ENCODE peak calls at places on chromosome X, in seven cellular contexts. N, K, J, V, X, Z and T are unnamed samples. For H3K4me1, the result is how much of the 10 kb centered on the place peaks cover.

GRCh38 chrX:10608099-10608498 is 12.3 kb downstream of the MID1 start:
- DNase-seq in X (no peak), N (peak), J (no peak), Z (peak), K (no peak), V (no peak), T (no peak)

GRCh38 chrX:23369037-23369436 is 34.4 kb downstream of the PTCHD1 start:
- DNase-seq in N (no peak), V (no peak), X (no peak), J (no peak), K (no peak), Z (no peak), T (no peak)

GRCh38 chrX:148501121-148502066 is 977 bp downstream of the AFF2 start:
- DNase-seq in V (peak), N (no peak), X (no peak), Z (no peak), K (peak), J (peak), T (peak)

GRCh38 chrX:135481696-135482179 is 38.7 kb upstream of the INTS6L start:
- DNase-seq in K (no peak), J (no peak), V (no peak), N (no peak), X (no peak), Z (no peak), T (no peak)

GRCh38 chrX:15151267-15152196 is 118.4 kb downstream of the ASB9 start:
- DNase-seq in J (no peak), Z (peak), N (no peak), X (no peak), K (no peak), V (peak), T (no peak)

GRCh38 chrX:3514996-3515395 is 168.5 kb upstream of the MXRA5 start:
- DNase-seq in X (no peak), N (no peak), Z (peak), K (no peak), V (no peak), J (no peak), T (no peak)

GRCh38 chrX:150049647-150050046 is 111.4 kb upstream of the EOLA2 start:
- DNase-seq in N (no peak), Z (no peak), V (no peak), J (no peak), K (no peak), X (no peak), T (no peak)

GRCh38 chrX:53435997-53436396 is 1.8 kb upstream of the HSD17B10 start:
- DNase-seq in J (peak), V (peak), Z (peak), X (peak), N (peak), K (no peak), T (peak)

GRCh38 chrX:98452456-98452855 is 1568.7 kb downstream of the RPA4 start:
- DNase-seq in V (no peak), K (no peak), N (no peak), Z (no peak), X (no peak), J (no peak), T (no peak)

GRCh38 chrX:150258176-150258425 is 105.0 kb upstream of the MAMLD1 start:
- DNase-seq in X (no peak), V (no peak), Z (no peak), J (no peak), N (no peak), K (no peak), T (no peak)

GRCh38 chrX:45329217-45329616 is 128.5 kb upstream of the DIPK2B start:
- DNase-seq in V (no peak), N (no peak), Z (no peak), K (no peak), J (no peak), X (no peak), T (no peak)

GRCh38 chrX:9825129-9825865 is 39.1 kb downstream of the SHROOM2 start:
- DNase-seq in X (no peak), Z (no peak), V (no peak), N (no peak), J (no peak), K (no peak), T (no peak)

GRCh38 chrX:11124094-11124493 is 13.0 kb downstream of the HCCS start:
- DNase-seq in K (no peak), Z (no peak), J (no peak), X (no peak), N (no peak), V (no peak), T (no peak)

GRCh38 chrX:41825796-41826195 is 97.6 kb downstream of the CASK start:
- DNase-seq in N (no peak), J (no peak), V (no peak), K (no peak), X (no peak), Z (no peak), T (no peak)

GRCh38 chrX:17412692-17413091 is 37.7 kb downstream of the NHS start:
- DNase-seq in X (no peak), N (no peak), Z (peak), K (no peak), J (no peak), V (no peak), T (no peak)

GRCh38 chrX:22126311-22126710 is 94.2 kb downstream of the PHEX start:
- DNase-seq in N (no peak), Z (peak), J (no peak), V (no peak), K (no peak), X (no peak), T (no peak)

GRCh38 chrX:22121161-22121560 is 89.0 kb downstream of the PHEX start:
- DNase-seq in X (no peak), J (no peak), K (no peak), V (no peak), Z (no peak), N (no peak), T (no peak)

GRCh38 chrX:22122510-22122909 is 90.4 kb downstream of the PHEX start:
- DNase-seq in K (no peak), J (no peak), Z (peak), V (no peak), X (no peak), N (no peak), T (no peak)

GRCh38 chrX:22128961-22129360 is 96.8 kb downstream of the PHEX start:
- DNase-seq in Z (peak), J (no peak), X (no peak), N (no peak), K (no peak), V (no peak), T (no peak)

GRCh38 chrX:22124098-22124497 is 92.0 kb downstream of the PHEX start:
- DNase-seq in K (no peak), Z (peak), X (no peak), N (no peak), J (no peak), V (no peak), T (no peak)
- H3K27ac ChIP-seq in K (no peak), Z (peak), X (no peak), N (no peak), J (no peak), V (no peak), T (no peak)

GRCh38 chrX:29869837-29870236 is 345.5 kb upstream of the MAGEB2 start:
- DNase-seq in J (no peak), Z (no peak), K (no peak), N (no peak), V (no peak), X (no peak), T (no peak)
- H3K4me1 ChIP-seq in J (under half), Z (under half), K (under half), N (under half), V (under half), X (under half), T (under half)

DNA sequence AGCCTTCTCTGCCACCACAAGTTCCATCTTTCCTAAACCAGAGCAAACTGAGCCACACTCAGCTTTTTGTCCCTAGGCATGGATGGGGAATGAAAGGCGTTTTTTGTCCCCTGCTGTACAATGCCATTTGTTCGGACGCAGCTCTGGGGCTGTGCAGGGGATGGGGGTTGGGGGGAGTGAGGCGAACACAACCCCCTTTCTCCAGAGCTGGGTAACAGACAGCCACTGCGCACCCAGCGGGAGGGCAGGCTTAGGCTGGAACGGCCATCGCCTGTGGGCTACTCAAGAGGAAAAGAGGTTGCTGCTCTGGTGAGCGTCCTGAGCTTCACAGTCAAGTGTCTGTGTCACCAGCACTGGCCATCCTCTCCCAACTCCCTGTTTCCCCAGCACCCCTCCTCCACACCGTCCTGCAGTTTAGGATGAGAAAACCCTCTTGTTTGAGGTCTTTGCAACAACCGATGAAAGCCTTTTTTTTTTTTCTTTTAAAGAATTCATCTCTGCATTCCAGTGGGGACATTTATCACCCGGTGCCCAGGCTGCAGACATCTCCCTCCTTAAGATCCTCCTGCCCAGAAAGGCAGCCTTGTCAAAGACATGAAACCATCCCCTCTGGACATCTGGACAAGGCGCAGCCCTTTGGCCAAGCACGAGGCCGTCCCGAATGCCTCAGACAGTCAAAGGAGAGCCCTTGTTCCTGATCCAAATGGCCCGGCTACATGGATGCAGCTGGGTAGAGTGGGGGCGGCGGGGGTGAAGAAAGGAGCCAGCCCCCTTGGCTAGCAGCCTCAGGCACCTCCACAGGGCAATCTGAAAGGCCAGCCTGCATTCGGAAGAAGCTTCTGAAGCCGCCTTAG is 419.5 kb downstream of the BCOR start:
- DNase-seq in J (no peak), X (peak), N (no peak), Z (no peak), V (no peak), K (no peak), T (no peak)
- H3K27ac ChIP-seq in J (no peak), X (no peak), N (no peak), Z (no peak), V (no peak), K (no peak), T (no peak)

DNA sequence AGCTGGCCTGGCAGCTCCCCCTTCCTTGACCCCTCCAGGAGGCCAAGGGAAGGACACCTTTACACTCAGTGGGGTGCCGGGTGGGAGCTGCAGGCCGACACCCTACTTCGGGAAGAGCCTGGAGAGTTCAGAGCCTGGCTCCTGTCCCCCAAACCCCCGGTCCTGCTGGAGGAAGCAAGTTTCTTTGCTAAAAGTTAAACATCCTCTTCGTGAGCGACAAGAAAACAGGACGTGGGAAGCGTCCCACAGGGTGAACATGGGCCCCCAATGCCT is 2.3 kb upstream of the FTSJ1 start:
- DNase-seq in N (no peak), K (no peak), V (no peak), X (no peak), J (no peak), Z (no peak), T (no peak)
- H3K4me1 ChIP-seq in N (under half), K (under half), V (under half), X (under half), J (under half), Z (under half), T (under half)

DNA sequence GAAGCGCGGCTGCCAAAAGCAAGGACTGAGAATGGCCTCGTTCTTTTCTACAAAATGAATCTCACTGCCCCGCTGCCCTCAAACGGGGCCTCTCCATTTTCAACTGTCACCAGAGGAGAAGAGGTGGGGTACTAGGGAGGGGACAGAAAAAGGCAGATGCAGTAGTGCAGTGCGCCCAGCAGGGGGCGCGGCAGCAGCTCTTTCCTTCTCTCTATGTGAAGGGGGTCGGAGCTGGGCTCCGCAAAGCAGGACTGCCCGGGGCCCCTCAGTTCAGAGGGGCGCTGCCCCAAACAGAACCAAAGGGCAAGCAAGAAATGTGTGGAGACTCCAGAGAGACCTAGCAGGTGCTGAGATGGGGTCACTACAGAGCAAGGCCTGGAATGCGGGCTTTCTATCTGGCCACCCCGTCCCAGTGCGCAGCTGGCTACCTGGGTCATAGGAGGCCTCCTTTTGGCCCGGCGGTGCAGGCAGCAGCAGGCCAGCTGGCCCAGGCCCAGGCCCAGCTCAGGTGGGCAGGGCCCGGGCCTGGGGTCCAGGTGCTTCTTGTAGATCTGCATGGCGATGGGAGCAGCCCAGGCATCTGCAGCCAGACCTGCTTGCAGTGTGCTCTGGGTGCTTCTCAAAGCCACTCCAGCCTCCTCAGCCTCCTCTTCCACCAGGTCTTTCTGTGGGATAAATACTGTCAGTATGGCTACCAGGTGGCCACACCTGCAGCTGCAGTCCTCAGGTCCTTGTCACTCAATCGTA is 5.9 kb downstream of the IRAK1 start:
- DNase-seq in Z (peak), J (peak), V (peak), X (no peak), K (no peak), N (no peak), T (no peak)
- H3K27ac ChIP-seq in Z (no peak), J (no peak), V (no peak), X (no peak), K (no peak), N (no peak), T (no peak)

DNA sequence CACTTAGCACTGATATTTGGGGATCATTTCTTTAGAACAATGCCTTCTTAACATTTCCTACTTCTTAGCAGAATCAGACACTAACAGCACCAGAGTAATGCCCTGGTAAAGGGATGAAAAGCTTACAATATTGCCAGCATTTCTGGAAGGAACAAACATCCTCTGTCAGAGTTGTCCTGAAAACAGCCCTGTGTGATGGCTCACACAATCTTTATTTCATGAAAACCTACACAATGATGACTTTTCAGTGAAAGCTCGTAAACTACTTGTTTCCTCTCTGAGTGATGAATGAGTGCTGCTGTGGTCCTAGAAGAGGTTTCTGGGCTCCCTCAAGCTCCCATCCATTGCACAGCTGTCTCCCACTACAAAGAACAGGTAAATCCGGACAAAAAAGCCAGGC is 52.8 kb downstream of the GPC4 start:
- DNase-seq in X (no peak), K (no peak), J (no peak), V (no peak), N (no peak), Z (no peak), T (no peak)
- H3K4me1 ChIP-seq in X (under half), K (under half), J (under half), V (under half), N (under half), Z (under half), T (under half)

GRCh38 chrX:8036914-8037313 is 109.7 kb upstream of the PNPLA4 start:
- DNase-seq in N (no peak), J (no peak), K (no peak), X (no peak), Z (no peak), V (no peak), T (no peak)
- H3K27ac ChIP-seq in N (no peak), J (no peak), K (no peak), X (no peak), Z (no peak), V (no peak), T (peak)

GRCh38 chrX:111088628-111089027 is 7.4 kb upstream of the PAK3 start:
- DNase-seq in X (no peak), V (no peak), N (no peak), Z (no peak), K (no peak), J (no peak), T (no peak)

GRCh38 chrX:111086521-111087127 is 9.4 kb upstream of the PAK3 start:
- DNase-seq in J (no peak), Z (no peak), N (no peak), V (no peak), X (no peak), K (no peak), T (no peak)

GRCh38 chrX:111095974-111096870 is at the start of gene PAK3:
- DNase-seq in Z (peak), V (peak), J (peak), K (peak), N (peak), X (peak), T (peak)

DNA sequence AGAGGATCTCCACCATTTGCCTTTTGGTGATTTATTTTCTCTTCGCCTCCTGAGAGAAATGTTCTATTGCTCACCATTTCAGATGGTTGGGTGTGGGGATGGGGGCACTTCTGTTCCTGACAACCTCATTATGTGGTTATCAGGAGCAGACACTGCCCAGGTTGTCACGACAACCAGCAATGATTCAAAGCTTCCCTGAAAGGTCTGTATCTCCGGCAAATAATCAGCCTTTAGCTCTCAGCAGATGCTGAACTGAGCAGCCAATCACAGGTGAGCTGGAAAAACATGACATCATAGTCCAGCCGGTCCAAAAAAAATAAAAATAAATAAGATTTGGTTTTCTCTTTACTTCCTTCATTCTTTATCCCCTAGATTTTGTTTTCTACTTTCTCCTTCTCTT is 5.5 kb upstream of the PAK3 start:
- DNase-seq in X (no peak), Z (no peak), N (no peak), V (no peak), J (no peak), K (no peak), T (no peak)
- H3K4me1 ChIP-seq in X (under half), Z (under half), N (under half), V (under half), J (under half), K (under half), T (under half)

GRCh38 chrX:110318664-110318968 is 731 bp upstream of the AMMECR1 start:
- DNase-seq in J (no peak), Z (no peak), V (no peak), K (no peak), X (no peak), N (no peak), T (no peak)
- H3K27ac ChIP-seq in J (peak), Z (peak), V (peak), K (no peak), X (peak), N (peak), T (peak)

DNA sequence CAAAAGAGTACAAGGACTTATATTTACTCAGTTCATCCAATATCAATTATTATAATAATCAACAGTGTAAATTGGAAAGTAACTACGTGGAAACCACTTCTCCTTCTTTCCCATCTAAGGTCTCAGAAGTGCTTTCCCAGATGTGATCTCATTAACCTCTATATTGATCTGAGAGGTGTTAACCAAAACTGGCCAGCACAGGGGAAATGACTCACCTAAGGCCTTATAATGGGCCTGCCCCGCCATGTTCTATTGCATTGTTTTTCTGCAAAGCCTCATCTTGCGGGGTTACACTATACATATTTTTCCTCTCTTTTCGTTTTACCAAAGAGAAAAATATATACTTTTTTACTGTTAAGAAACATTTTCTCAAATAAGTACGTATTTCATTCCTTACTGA is 20.5 kb downstream of the RAB40A start:
- DNase-seq in K (no peak), N (no peak), J (no peak), Z (no peak), X (no peak), V (no peak), T (no peak)
- H3K4me1 ChIP-seq in K (under half), N (under half), J (under half), Z (under half), X (under half), V (under half), T (under half)